ENCODE peak calls at places on chromosomes 6 and 20, in nine cellular contexts. I is left lung, X is body of pancreas, F is fibroblast of mammary gland, Z is endothelial cell of umbilical vein, G is breast epithelium, W is PC-3, T is neural progenitor cell, S is hepatocyte. A is an unnamed sample.
A peak's percentile ranks its signal among the peaks of the same experiment; 100 is the strongest.

GRCh38 chr6:129215246-129215645 is 332.3 kb downstream of the LAMA2 start:
- DNase-seq in Z (no peak), G (no peak), W (no peak), T (no peak), X (no peak), I (no peak), S (no peak), F (no peak), A (no peak)

GRCh38 chr20:21102691-21103311 is 3.4 kb downstream of the LINC00237 start:
- DNase-seq in X (peak; percentile 47), F (no peak), Z (no peak), S (peak; percentile 38), G (no peak), I (peak; percentile 87), W (no peak), T (peak; percentile 82), A (no peak)

GRCh38 chr20:36271639-36272546 is 34.2 kb upstream of the DLGAP4 start:
- DNase-seq in G (no peak), F (no peak), S (no peak), W (no peak), T (no peak), Z (no peak), I (no peak), X (no peak), A (no peak)

GRCh38 chr6:44593539-44593944 is 206.0 kb downstream of the CDC5L start:
- DNase-seq in S (peak; percentile 67), T (peak; percentile 83), I (no peak), G (no peak), Z (peak; percentile 54), W (peak; percentile 74), X (peak; percentile 21), F (peak; percentile 75), A (peak; percentile 19)

GRCh38 chr20:47875302-47876025 is 90.2 kb upstream of the SULF2 start:
- DNase-seq in F (no peak), Z (peak; percentile 27), G (no peak), T (no peak), W (no peak), I (no peak), S (no peak), X (no peak), A (no peak)

GRCh38 chr6:27078734-27079357 is 168.7 kb upstream of the PRSS16 start:
- DNase-seq in W (peak; percentile 73), T (peak; percentile 75), I (no peak), F (peak; percentile 76), Z (peak; percentile 71), X (peak; percentile 45), G (no peak), S (peak; percentile 72), A (peak; percentile 16)

GRCh38 chr20:15446373-15446772 is 1109.0 kb upstream of the FLRT3 start:
- DNase-seq in I (no peak), W (peak; percentile 22), Z (peak; percentile 17), T (no peak), F (no peak), S (peak; percentile 47), G (peak; percentile 51), X (peak; percentile 48), A (no peak)

GRCh38 chr20:44026932-44027685 is 112.5 kb downstream of the TOX2 start:
- DNase-seq in X (no peak), F (peak; percentile 49), S (no peak), W (no peak), Z (no peak), I (no peak), G (no peak), T (no peak), A (no peak)

GRCh38 chr6:106574729-106575458 is 54.4 kb downstream of the RTN4IP1 start:
- DNase-seq in X (no peak), W (peak; percentile 77), Z (peak; percentile 61), G (peak; percentile 55), T (peak; percentile 62), F (peak; percentile 79), S (peak; percentile 45), I (no peak), A (no peak)

GRCh38 chr20:7291319-7291943 is 523.9 kb downstream of the BMP2 start:
- DNase-seq in G (no peak), I (no peak), F (no peak), X (no peak), Z (no peak), S (no peak), W (no peak), T (no peak), A (no peak)

GRCh38 chr20:7291946-7292345 is 524.5 kb downstream of the BMP2 start:
- DNase-seq in Z (no peak), S (no peak), G (no peak), F (no peak), X (no peak), T (no peak), W (no peak), I (no peak), A (no peak)

DNA sequence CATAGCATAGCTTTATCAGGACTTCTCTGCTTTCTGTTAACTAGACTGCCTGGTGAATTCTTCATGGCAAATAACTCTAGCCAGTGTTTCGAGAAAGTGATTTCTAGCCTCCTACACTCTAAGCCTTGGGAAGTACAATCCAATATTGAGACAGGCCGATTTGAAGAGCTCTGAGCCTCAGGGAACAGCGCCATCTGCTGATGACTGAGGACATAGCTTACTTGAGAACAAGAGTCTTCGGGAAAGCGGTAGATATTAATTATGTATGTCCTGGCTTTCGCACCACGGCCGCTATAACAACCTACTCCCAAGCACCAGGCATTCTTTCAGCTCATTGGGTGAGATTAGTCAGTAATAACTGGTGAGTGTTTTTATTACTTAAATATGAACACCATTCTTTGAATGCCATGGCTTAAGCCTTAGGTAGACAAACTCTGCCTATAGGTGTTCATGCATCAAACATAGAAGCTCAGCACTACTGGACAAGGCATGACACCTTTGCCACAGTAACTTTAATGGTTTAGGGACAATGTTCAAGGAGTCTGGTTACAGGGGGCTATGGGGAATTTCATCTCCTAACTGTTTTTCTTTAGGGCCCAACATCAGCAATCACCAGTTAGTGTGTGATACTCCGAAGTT is 518.6 kb downstream of the BMP2 start:
- DNase-seq in S (peak; percentile 92), G (peak; percentile 48), T (peak; percentile 88), I (no peak), F (peak; percentile 83), Z (peak; percentile 88), W (peak; percentile 92), X (peak; percentile 83), A (peak; percentile 3)
- TF ChIP-seq CTCF in S (peak; percentile 93), G (peak; percentile 14), T (peak; percentile 95), I (peak; percentile 77), F (peak; percentile 88), Z (peak; percentile 86), W (peak; percentile 95), X (peak; percentile 75), A (peak; percentile 63)

DNA sequence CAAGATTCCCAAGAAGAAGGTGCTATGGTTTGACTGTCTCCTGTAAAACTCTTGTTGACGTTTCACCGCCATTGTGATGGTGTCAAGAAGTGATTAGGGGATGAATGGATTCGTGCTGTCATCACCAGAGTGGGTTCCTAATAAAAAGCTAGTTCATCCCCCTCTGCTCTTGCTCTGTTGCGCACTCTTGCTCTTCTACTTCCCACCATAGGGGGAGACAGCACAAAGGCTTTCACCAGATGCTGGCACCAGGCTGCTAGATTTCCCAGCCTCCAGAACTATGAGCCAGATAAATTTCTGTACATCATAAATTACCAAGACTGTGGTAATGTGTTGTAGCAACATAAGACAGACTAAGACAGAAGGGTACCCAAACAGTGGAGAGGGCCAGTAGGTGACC is 21.6 kb upstream of the CCDC28A start:
- DNase-seq in F (no peak), S (no peak), I (no peak), G (no peak), W (no peak), T (peak; percentile 45), X (no peak), Z (no peak), A (no peak)
- TF ChIP-seq CTCF in F (no peak), S (peak; percentile 11), I (no peak), G (no peak), W (no peak), T (peak; percentile 59), X (no peak), Z (no peak), A (peak; percentile 30)

DNA sequence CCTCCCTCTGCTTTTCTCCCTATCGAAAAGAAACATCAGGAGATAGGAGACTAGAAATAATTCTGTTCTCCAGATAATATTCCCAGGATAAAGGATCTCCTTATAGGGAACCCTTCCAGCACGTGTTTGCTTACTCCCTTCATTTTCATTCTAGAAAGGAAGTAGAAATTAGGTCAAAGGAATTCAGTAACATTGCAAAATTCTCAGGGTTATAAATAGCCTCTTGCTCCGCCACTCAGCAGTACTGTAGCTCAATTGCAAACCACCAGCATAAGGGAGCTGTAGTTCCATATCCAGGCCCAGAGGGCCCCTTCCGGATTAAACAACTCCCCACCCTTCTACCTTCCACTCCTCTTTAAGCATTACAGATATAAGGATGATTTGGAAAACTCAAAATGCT is 6.2 kb downstream of the ELMO2 start:
- DNase-seq in Z (peak; percentile 40), W (no peak), S (peak; percentile 46), X (no peak), I (no peak), F (peak; percentile 79), T (no peak), G (peak; percentile 30), A (no peak)
- TF ChIP-seq CTCF in Z (no peak), W (no peak), S (no peak), X (no peak), I (no peak), F (no peak), T (no peak), G (no peak), A (no peak)

GRCh38 chr6:166514196-166514595 is 72.3 kb downstream of the RAMACL start:
- DNase-seq in X (no peak), I (no peak), W (no peak), Z (no peak), S (no peak), G (no peak), F (no peak), T (no peak), A (no peak)

GRCh38 chr6:166512567-166512966 is 73.9 kb downstream of the RAMACL start:
- DNase-seq in W (no peak), F (no peak), G (no peak), I (no peak), Z (no peak), T (no peak), S (no peak), X (no peak), A (peak; percentile 55)

GRCh38 chr6:166511316-166511715 is 75.2 kb downstream of the RAMACL start:
- DNase-seq in G (no peak), W (no peak), F (no peak), I (no peak), T (no peak), S (no peak), Z (no peak), X (no peak), A (no peak)

GRCh38 chr6:166516256-166516655 is 70.2 kb downstream of the RAMACL start:
- DNase-seq in S (no peak), I (no peak), X (no peak), G (no peak), F (peak; percentile 14), T (peak; percentile 24), Z (no peak), W (no peak), A (no peak)

DNA sequence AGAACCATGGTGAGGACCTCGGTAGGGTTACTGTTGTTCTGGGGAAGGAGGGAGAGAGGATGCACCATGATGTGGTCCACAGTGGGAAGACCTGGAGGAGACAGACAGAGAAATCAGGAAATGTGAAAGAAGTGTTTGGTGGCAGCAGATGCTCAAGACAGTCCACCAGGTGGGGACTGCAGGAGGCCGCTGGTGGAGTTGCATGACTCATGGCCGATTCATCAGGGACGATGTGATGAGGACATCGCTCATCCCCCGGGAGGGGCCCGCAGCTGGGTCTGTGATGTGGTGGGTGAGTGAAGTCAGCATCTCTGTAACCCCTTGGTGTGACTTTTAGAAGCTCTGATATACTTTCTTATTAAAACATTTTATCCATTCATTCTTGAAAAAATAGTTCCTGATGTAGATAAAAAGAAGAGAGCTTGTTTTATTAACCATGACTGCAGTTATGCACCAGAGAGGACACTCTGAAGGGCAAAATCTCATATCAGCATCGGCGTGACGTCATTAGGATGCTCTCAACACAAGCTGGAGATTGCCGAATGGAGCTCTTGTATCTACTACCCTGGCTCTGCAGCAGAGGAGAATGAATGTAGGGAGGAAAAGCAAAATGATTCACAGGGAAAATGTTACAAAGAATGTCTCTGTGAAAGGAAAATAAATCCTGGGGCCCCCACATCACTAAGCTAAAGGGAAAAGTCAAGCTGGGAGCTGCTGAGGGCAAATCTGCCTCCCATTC is 71.2 kb downstream of the RAMACL start:
- DNase-seq in I (no peak), X (no peak), G (no peak), W (peak; percentile 88), S (peak; percentile 44), Z (peak; percentile 56), T (no peak), F (peak; percentile 93), A (no peak)
- TF ChIP-seq CTCF in I (no peak), X (no peak), G (no peak), W (peak; percentile 66), S (peak; percentile 14), Z (peak; percentile 32), T (no peak), F (peak; percentile 64), A (no peak)